ENCODE peak calls at places on chromosomes 3 and 15, in four cellular contexts. A is upper lobe of right lung, F is psoas muscle, H is H1. J is an unnamed sample.

GRCh38 chr3:140580746-140581145 is 97.1 kb upstream of the TRIM42 start:
- DNase-seq in H (no peak), F (no peak), A (no peak), J (no peak)

GRCh38 chr15:52295421-52295991 is at the start of gene MYO5C:
- DNase-seq in A (peak; percentile 96), H (peak; percentile 94), F (peak; percentile 70), J (peak; percentile 91)

GRCh38 chr15:70955151-70955550 is 62.5 kb downstream of the LRRC49 start:
- DNase-seq in F (no peak), A (no peak), H (no peak), J (no peak)

GRCh38 chr3:183766745-183767606 is 58.4 kb downstream of the MAP6D1 start:
- DNase-seq in A (peak; percentile 80), F (peak; percentile 55), H (peak; percentile 77), J (peak; percentile 83)

GRCh38 chr3:108590443-108590842 is 921 bp downstream of the DZIP3 start:
- DNase-seq in F (no peak), A (no peak), H (no peak), J (no peak)

GRCh38 chr3:157157836-157158235 is 2.1 kb downstream of the CCNL1 start:
- DNase-seq in H (no peak), F (no peak), A (no peak), J (no peak)

GRCh38 chr15:47717036-47717611 is at the start of gene SEMA6D:
- DNase-seq in A (peak; percentile 78), F (peak; percentile 76), H (peak; percentile 79), J (peak; percentile 72)

GRCh38 chr3:150497956-150498355 is 48.3 kb downstream of the SERP1 start:
- DNase-seq in F (no peak), H (no peak), A (no peak), J (no peak)

GRCh38 chr15:67097424-67097823 is 32.0 kb downstream of the SMAD3 start:
- DNase-seq in H (no peak), F (no peak), A (no peak), J (no peak)

DNA sequence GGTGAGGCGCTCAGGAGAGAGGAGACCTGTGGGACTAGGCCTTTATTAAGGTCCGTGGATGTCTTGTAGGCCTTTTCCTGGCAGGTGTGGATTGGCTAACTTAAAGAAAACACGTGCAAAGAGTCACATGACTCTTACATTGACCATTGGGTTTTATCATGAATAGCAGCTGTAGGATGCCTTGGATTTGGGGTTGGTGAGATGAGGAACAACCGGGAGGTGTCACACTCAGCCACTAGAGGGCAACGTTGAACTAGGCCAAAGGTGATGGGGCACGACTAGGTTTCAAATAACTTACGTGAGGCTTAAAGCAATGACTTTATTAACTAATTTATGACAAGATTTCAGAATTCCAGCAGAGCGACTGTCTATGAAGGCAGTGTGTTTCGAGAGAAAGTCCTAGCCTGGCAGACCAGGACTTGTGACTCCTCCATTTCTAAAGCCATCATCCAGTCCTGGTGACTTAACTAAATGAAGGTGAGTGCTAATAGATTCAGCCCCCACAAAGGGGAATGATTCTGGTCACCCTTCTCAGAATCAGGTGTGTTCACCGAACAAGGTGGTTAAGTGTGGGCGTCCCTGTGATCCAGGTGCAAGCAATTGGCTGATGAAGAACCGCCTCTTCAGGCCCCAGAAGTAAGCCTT is 345.6 kb downstream of the MCTP2 start:
- DNase-seq in F (no peak), A (no peak), H (peak; percentile 74), J (peak; percentile 10)
- TF ChIP-seq CTCF in F (peak; percentile 26), A (peak; percentile 67), H (peak; percentile 84), J (peak; percentile 31)

GRCh38 chr3:112114558-112115160 is 18.4 kb downstream of the GCSAM start:
- DNase-seq in F (no peak), H (no peak), A (no peak), J (no peak)

GRCh38 chr3:112116777-112117186 is 16.3 kb downstream of the GCSAM start:
- DNase-seq in F (no peak), A (no peak), H (no peak), J (no peak)

GRCh38 chr3:112117415-112117814 is 15.6 kb downstream of the GCSAM start:
- DNase-seq in H (no peak), F (no peak), A (no peak), J (no peak)

GRCh38 chr3:112115161-112115739 is 17.8 kb downstream of the GCSAM start:
- DNase-seq in F (no peak), A (no peak), H (no peak), J (no peak)

DNA sequence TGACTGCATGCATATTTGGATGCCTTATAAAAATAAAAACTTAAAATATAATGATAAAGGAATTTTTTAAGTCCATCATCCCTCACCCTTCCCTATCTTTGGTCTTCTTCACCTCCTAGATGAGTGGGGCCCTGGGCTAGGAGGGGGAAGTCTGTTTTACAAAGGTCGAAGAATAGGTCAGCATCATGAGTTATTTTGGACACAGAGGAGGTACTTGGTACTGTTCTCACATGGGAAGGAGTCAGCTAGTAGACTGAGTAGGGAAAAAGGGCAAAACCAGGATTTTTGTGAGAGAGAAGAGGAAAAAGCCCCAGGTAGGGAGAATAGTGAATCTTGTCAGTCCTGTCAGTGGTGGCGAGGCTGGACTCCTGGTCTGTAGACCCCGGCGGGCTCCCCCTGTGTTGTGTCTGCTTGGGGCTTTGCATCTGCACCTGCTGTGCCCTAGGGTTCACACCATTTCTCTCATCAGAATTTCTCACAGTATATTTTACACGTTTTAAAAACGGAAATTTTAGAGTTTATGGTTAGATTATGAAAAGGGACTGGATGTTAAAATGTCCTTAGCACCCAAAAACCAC is 17.2 kb downstream of the GCSAM start:
- DNase-seq in F (no peak), A (no peak), H (no peak), J (no peak)
- H3K4me3 ChIP-seq in F (no peak overlapping the region), A (no peak overlapping the region), H (no peak overlapping the region), J (no peak overlapping the region)

GRCh38 chr15:58951388-58952060 is 18.0 kb upstream of the SLTM start:
- DNase-seq in A (no peak), H (no peak), F (no peak), J (no peak)
- H3K27ac ChIP-seq in A (no peak overlapping the region), H (no peak overlapping the region), F (no peak overlapping the region), J (no peak overlapping the region)

GRCh38 chr3:72449551-72449950 is 398.7 kb downstream of the SHQ1 start:
- DNase-seq in F (no peak), H (no peak), A (no peak), J (no peak)

GRCh38 chr3:72447059-72447946 is 400.9 kb downstream of the SHQ1 start:
- DNase-seq in H (peak; percentile 95), F (peak; percentile 94), A (peak; percentile 96), J (peak; percentile 95)

GRCh38 chr3:72446406-72447058 is 401.7 kb downstream of the SHQ1 start:
- DNase-seq in A (no peak), H (peak; percentile 55), F (no peak), J (no peak)

GRCh38 chr3:72448375-72448823 is 399.8 kb downstream of the SHQ1 start:
- DNase-seq in H (no peak), F (peak; percentile 17), A (no peak), J (no peak)

DNA sequence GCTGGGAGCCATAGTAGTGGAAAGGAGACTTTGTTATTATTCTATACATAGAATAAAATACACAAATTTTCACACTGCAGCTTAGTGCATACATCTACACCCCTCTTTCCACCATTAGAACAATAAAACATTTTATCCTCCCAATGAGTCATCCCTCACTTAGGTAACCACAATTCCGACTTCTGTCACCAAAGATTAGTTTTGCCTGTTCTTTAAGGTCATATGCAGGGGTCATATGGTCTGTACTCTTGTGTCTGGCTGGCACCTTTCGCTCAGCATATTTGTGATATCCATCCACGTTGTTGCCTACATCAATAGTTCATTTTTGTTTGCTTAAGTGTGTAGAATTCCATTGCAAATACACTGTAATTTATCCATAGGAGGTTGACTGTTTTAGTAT is 399.4 kb downstream of the SHQ1 start:
- DNase-seq in A (no peak), F (no peak), H (no peak), J (no peak)
- TF ChIP-seq CTCF in A (no peak), F (no peak), H (no peak), J (no peak)

GRCh38 chr3:10319804-10320203 is 1.1 kb downstream of the SEC13 start:
- DNase-seq in H (no peak), F (no peak), A (no peak), J (no peak)

GRCh38 chr3:10320320-10320677 is 613 bp downstream of the SEC13 start:
- DNase-seq in A (no peak), F (no peak), H (no peak), J (no peak)

GRCh38 chr3:10317311-10317960 is 3.5 kb downstream of the SEC13 start:
- DNase-seq in H (no peak), F (no peak), A (no peak), J (no peak)

GRCh38 chr3:10317961-10318350 is 3.0 kb downstream of the SEC13 start:
- DNase-seq in H (no peak), A (no peak), F (no peak), J (no peak)

GRCh38 chr3:10319251-10319650 is 1.7 kb downstream of the SEC13 start:
- DNase-seq in A (no peak), H (no peak), F (no peak), J (peak; percentile 25)
- H3K4me3 ChIP-seq in A (peak overlapping the region; percentile 28), H (no peak overlapping the region), F (peak overlapping the region; percentile 34), J (no peak overlapping the region)

GRCh38 chr15:46618984-46619383 is 984.2 kb downstream of the SQOR start:
- DNase-seq in A (no peak), F (no peak), H (no peak), J (no peak)
- H3K27ac ChIP-seq in A (no peak overlapping the region), F (no peak overlapping the region), H (no peak overlapping the region), J (no peak overlapping the region)

GRCh38 chr3:63450634-63451363 is 172.7 kb downstream of the SYNPR start:
- DNase-seq in H (no peak), F (no peak), A (no peak), J (peak; percentile 19)
- TF ChIP-seq CTCF in H (peak; percentile 33), F (no peak), A (no peak), J (no peak)

DNA sequence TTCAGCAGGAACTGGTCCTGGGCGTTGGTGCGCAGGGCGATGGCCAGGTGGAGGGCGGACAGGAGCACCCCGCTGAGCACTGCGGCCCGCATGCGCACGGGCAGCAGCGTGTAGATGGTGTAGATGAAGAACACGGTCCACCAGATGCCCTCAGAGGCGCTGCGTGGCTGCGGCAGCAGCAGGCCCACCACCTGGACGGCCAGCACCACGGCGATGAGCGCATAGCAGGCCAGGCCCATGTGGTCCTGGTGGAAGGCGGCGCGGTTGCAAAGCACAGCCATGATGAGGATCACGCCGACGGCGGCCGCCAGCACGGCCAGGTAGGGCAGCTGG is 1.5 kb downstream of the ADCY5 start:
- DNase-seq in H (no peak), F (no peak), A (no peak), J (no peak)
- H3K4me3 ChIP-seq in H (no peak overlapping the region), F (peak overlapping the region; percentile 44), A (peak overlapping the region; percentile 29), J (peak overlapping the region; percentile 69)

GRCh38 chr3:1088503-1088902 is 4.3 kb upstream of the CNTN6 start:
- DNase-seq in H (no peak), A (no peak), F (no peak), J (no peak)

GRCh38 chr3:1092061-1092460 is 763 bp upstream of the CNTN6 start:
- DNase-seq in A (no peak), F (no peak), H (no peak), J (no peak)

GRCh38 chr3:1091276-1091675 is 1.5 kb upstream of the CNTN6 start:
- DNase-seq in F (no peak), A (no peak), H (no peak), J (no peak)

GRCh38 chr3:1093216-1093615 is 392 bp downstream of the CNTN6 start:
- DNase-seq in F (no peak), H (no peak), A (no peak), J (no peak)

GRCh38 chr3:1092771-1093170 is at the start of gene CNTN6:
- DNase-seq in H (no peak), F (no peak), A (no peak), J (no peak)
- H3K27ac ChIP-seq in H (no peak within 1 kb of the TSS), F (no peak within 1 kb of the TSS), A (no peak within 1 kb of the TSS), J (no peak within 1 kb of the TSS)

J was measured in transverse colon.